ENCODE peak calls at places on chromosomes 7 and 10, in nine cellular contexts. One of them, this sample, is unnamed.
A peak's percentile ranks its signal among the peaks of the same experiment; 100 is the strongest.

GRCh38 chr10:112732277-112732891 is 217.7 kb upstream of the TCF7L2 start:
- DNase-seq in T follicular helper cell: no peak
- DNase-seq in HL-60: no peak
- DNase-seq in CD8-positive, alpha-beta memory T cell: no peak
- DNase-seq in fibroblast of lung: peak; percentile 50
- DNase-seq in stimulated activated CD8-positive, alpha-beta memory T cell treated with anti-CD3 and anti-CD28 coated beads, Interleukin-7, amount 100 ng/mL, for 1 hour: no peak
- DNase-seq in HFFc6: peak; percentile 56
- DNase-seq in heart left ventricle: no peak
- DNase-seq in stimulated activated CD4-positive, alpha-beta T cell treated with anti-CD3 and anti-CD28 coated beads, Interleukin-2, amount 100 ng/mL, for 48 hours: no peak
- DNase-seq in this sample: no peak

GRCh38 chr10:97731346-97732051 is 5.4 kb upstream of the ZFYVE27 start:
- DNase-seq in CD8-positive, alpha-beta memory T cell: peak; percentile 32
- DNase-seq in stimulated activated CD8-positive, alpha-beta memory T cell treated with anti-CD3 and anti-CD28 coated beads, Interleukin-7, amount 100 ng/mL, for 1 hour: no peak
- DNase-seq in HL-60: peak; percentile 62
- DNase-seq in HFFc6: peak; percentile 70
- DNase-seq in stimulated activated CD4-positive, alpha-beta T cell treated with anti-CD3 and anti-CD28 coated beads, Interleukin-2, amount 100 ng/mL, for 48 hours: peak; percentile 55
- DNase-seq in T follicular helper cell: peak; percentile 50
- DNase-seq in heart left ventricle: no peak
- DNase-seq in fibroblast of lung: peak; percentile 58
- DNase-seq in this sample: no peak

GRCh38 chr7:33062023-33062781 is at the start of gene NT5C3A:
- DNase-seq in stimulated activated CD4-positive, alpha-beta T cell treated with anti-CD3 and anti-CD28 coated beads, Interleukin-2, amount 100 ng/mL, for 48 hours: peak; percentile 28
- DNase-seq in T follicular helper cell: peak; percentile 3
- DNase-seq in fibroblast of lung: peak; percentile 33
- DNase-seq in stimulated activated CD8-positive, alpha-beta memory T cell treated with anti-CD3 and anti-CD28 coated beads, Interleukin-7, amount 100 ng/mL, for 1 hour: no peak
- DNase-seq in heart left ventricle: peak; percentile 28
- DNase-seq in CD8-positive, alpha-beta memory T cell: no peak
- DNase-seq in HFFc6: peak; percentile 9
- DNase-seq in HL-60: peak; percentile 51
- DNase-seq in this sample: peak; percentile 13

GRCh38 chr7:76294344-76295024 is 8.0 kb upstream of the HSPB1 start:
- DNase-seq in heart left ventricle: peak; percentile 99
- DNase-seq in stimulated activated CD4-positive, alpha-beta T cell treated with anti-CD3 and anti-CD28 coated beads, Interleukin-2, amount 100 ng/mL, for 48 hours: no peak
- DNase-seq in HFFc6: peak; percentile 94
- DNase-seq in stimulated activated CD8-positive, alpha-beta memory T cell treated with anti-CD3 and anti-CD28 coated beads, Interleukin-7, amount 100 ng/mL, for 1 hour: no peak
- DNase-seq in fibroblast of lung: peak; percentile 97
- DNase-seq in T follicular helper cell: no peak
- DNase-seq in CD8-positive, alpha-beta memory T cell: no peak
- DNase-seq in HL-60: peak; percentile 61
- DNase-seq in this sample: no peak

GRCh38 chr10:971150-971542 is 17.1 kb upstream of the GTPBP4 start:
- DNase-seq in CD8-positive, alpha-beta memory T cell: no peak
- DNase-seq in stimulated activated CD8-positive, alpha-beta memory T cell treated with anti-CD3 and anti-CD28 coated beads, Interleukin-7, amount 100 ng/mL, for 1 hour: no peak
- DNase-seq in HL-60: peak; percentile 18
- DNase-seq in fibroblast of lung: no peak
- DNase-seq in stimulated activated CD4-positive, alpha-beta T cell treated with anti-CD3 and anti-CD28 coated beads, Interleukin-2, amount 100 ng/mL, for 48 hours: no peak
- DNase-seq in heart left ventricle: no peak
- DNase-seq in T follicular helper cell: no peak
- DNase-seq in HFFc6: no peak
- DNase-seq in this sample: no peak

GRCh38 chr7:70736715-70737460 is 395.1 kb upstream of the GALNT17 start:
- DNase-seq in HFFc6: no peak
- DNase-seq in HL-60: no peak
- DNase-seq in fibroblast of lung: peak; percentile 92
- DNase-seq in stimulated activated CD4-positive, alpha-beta T cell treated with anti-CD3 and anti-CD28 coated beads, Interleukin-2, amount 100 ng/mL, for 48 hours: no peak
- DNase-seq in T follicular helper cell: no peak
- DNase-seq in stimulated activated CD8-positive, alpha-beta memory T cell treated with anti-CD3 and anti-CD28 coated beads, Interleukin-7, amount 100 ng/mL, for 1 hour: no peak
- DNase-seq in heart left ventricle: no peak
- DNase-seq in CD8-positive, alpha-beta memory T cell: no peak
- DNase-seq in this sample: no peak

GRCh38 chr7:2148814-2149213 is 83.9 kb downstream of the MAD1L1 start:
- DNase-seq in stimulated activated CD8-positive, alpha-beta memory T cell treated with anti-CD3 and anti-CD28 coated beads, Interleukin-7, amount 100 ng/mL, for 1 hour: no peak
- DNase-seq in HFFc6: no peak
- DNase-seq in heart left ventricle: no peak
- DNase-seq in HL-60: no peak
- DNase-seq in CD8-positive, alpha-beta memory T cell: no peak
- DNase-seq in T follicular helper cell: no peak
- DNase-seq in fibroblast of lung: no peak
- DNase-seq in stimulated activated CD4-positive, alpha-beta T cell treated with anti-CD3 and anti-CD28 coated beads, Interleukin-2, amount 100 ng/mL, for 48 hours: no peak
- DNase-seq in this sample: no peak

GRCh38 chr7:47539398-47540052 is 42.4 kb downstream of the TNS3 start:
- DNase-seq in heart left ventricle: no peak
- DNase-seq in stimulated activated CD4-positive, alpha-beta T cell treated with anti-CD3 and anti-CD28 coated beads, Interleukin-2, amount 100 ng/mL, for 48 hours: no peak
- DNase-seq in HL-60: no peak
- DNase-seq in HFFc6: peak; percentile 17
- DNase-seq in CD8-positive, alpha-beta memory T cell: no peak
- DNase-seq in fibroblast of lung: peak; percentile 84
- DNase-seq in stimulated activated CD8-positive, alpha-beta memory T cell treated with anti-CD3 and anti-CD28 coated beads, Interleukin-7, amount 100 ng/mL, for 1 hour: no peak
- DNase-seq in T follicular helper cell: no peak
- DNase-seq in this sample: no peak

GRCh38 chr10:21976739-21977138 is 26.8 kb downstream of the DNAJC1 start:
- DNase-seq in heart left ventricle: no peak
- DNase-seq in stimulated activated CD8-positive, alpha-beta memory T cell treated with anti-CD3 and anti-CD28 coated beads, Interleukin-7, amount 100 ng/mL, for 1 hour: no peak
- DNase-seq in T follicular helper cell: no peak
- DNase-seq in HL-60: no peak
- DNase-seq in HFFc6: no peak
- DNase-seq in CD8-positive, alpha-beta memory T cell: no peak
- DNase-seq in stimulated activated CD4-positive, alpha-beta T cell treated with anti-CD3 and anti-CD28 coated beads, Interleukin-2, amount 100 ng/mL, for 48 hours: no peak
- DNase-seq in fibroblast of lung: peak; percentile 36
- DNase-seq in this sample: no peak

GRCh38 chr7:75054744-75055527 is 18.7 kb downstream of the RCC1L start:
- DNase-seq in HFFc6: peak; percentile 77
- DNase-seq in CD8-positive, alpha-beta memory T cell: no peak
- DNase-seq in HL-60: no peak
- DNase-seq in stimulated activated CD4-positive, alpha-beta T cell treated with anti-CD3 and anti-CD28 coated beads, Interleukin-2, amount 100 ng/mL, for 48 hours: no peak
- DNase-seq in heart left ventricle: peak; percentile 83
- DNase-seq in T follicular helper cell: no peak
- DNase-seq in stimulated activated CD8-positive, alpha-beta memory T cell treated with anti-CD3 and anti-CD28 coated beads, Interleukin-7, amount 100 ng/mL, for 1 hour: no peak
- DNase-seq in fibroblast of lung: peak; percentile 99
- DNase-seq in this sample: no peak

GRCh38 chr7:34849163-34849960 is 187.9 kb downstream of the DPY19L1 start:
- DNase-seq in CD8-positive, alpha-beta memory T cell: no peak
- DNase-seq in T follicular helper cell: no peak
- DNase-seq in HL-60: no peak
- DNase-seq in HFFc6: no peak
- DNase-seq in stimulated activated CD8-positive, alpha-beta memory T cell treated with anti-CD3 and anti-CD28 coated beads, Interleukin-7, amount 100 ng/mL, for 1 hour: no peak
- DNase-seq in fibroblast of lung: peak; percentile 37
- DNase-seq in stimulated activated CD4-positive, alpha-beta T cell treated with anti-CD3 and anti-CD28 coated beads, Interleukin-2, amount 100 ng/mL, for 48 hours: no peak
- DNase-seq in heart left ventricle: no peak
- DNase-seq in this sample: no peak

GRCh38 chr7:98935811-98936210 is 57.5 kb downstream of the TRRAP start:
- DNase-seq in fibroblast of lung: peak; percentile 25
- DNase-seq in stimulated activated CD8-positive, alpha-beta memory T cell treated with anti-CD3 and anti-CD28 coated beads, Interleukin-7, amount 100 ng/mL, for 1 hour: no peak
- DNase-seq in stimulated activated CD4-positive, alpha-beta T cell treated with anti-CD3 and anti-CD28 coated beads, Interleukin-2, amount 100 ng/mL, for 48 hours: no peak
- DNase-seq in HFFc6: peak; percentile 43
- DNase-seq in T follicular helper cell: no peak
- DNase-seq in HL-60: no peak
- DNase-seq in CD8-positive, alpha-beta memory T cell: no peak
- DNase-seq in heart left ventricle: no peak
- DNase-seq in this sample: no peak

GRCh38 chr7:3201937-3202715 is 98.9 kb upstream of the SDK1 start:
- DNase-seq in HFFc6: no peak
- DNase-seq in HL-60: no peak
- DNase-seq in fibroblast of lung: no peak
- DNase-seq in T follicular helper cell: no peak
- DNase-seq in stimulated activated CD4-positive, alpha-beta T cell treated with anti-CD3 and anti-CD28 coated beads, Interleukin-2, amount 100 ng/mL, for 48 hours: no peak
- DNase-seq in stimulated activated CD8-positive, alpha-beta memory T cell treated with anti-CD3 and anti-CD28 coated beads, Interleukin-7, amount 100 ng/mL, for 1 hour: no peak
- DNase-seq in CD8-positive, alpha-beta memory T cell: no peak
- DNase-seq in heart left ventricle: no peak
- DNase-seq in this sample: no peak

GRCh38 chr7:10022957-10023356 is 950.7 kb upstream of the PHF14 start:
- DNase-seq in stimulated activated CD8-positive, alpha-beta memory T cell treated with anti-CD3 and anti-CD28 coated beads, Interleukin-7, amount 100 ng/mL, for 1 hour: no peak
- DNase-seq in stimulated activated CD4-positive, alpha-beta T cell treated with anti-CD3 and anti-CD28 coated beads, Interleukin-2, amount 100 ng/mL, for 48 hours: no peak
- DNase-seq in heart left ventricle: no peak
- DNase-seq in HFFc6: no peak
- DNase-seq in T follicular helper cell: no peak
- DNase-seq in fibroblast of lung: peak; percentile 11
- DNase-seq in HL-60: no peak
- DNase-seq in CD8-positive, alpha-beta memory T cell: no peak
- DNase-seq in this sample: no peak

GRCh38 chr10:75405201-75406143 is 3.9 kb upstream of the ZNF503 start:
- DNase-seq in T follicular helper cell: no peak
- DNase-seq in CD8-positive, alpha-beta memory T cell: no peak
- DNase-seq in stimulated activated CD4-positive, alpha-beta T cell treated with anti-CD3 and anti-CD28 coated beads, Interleukin-2, amount 100 ng/mL, for 48 hours: no peak
- DNase-seq in HFFc6: no peak
- DNase-seq in fibroblast of lung: peak; percentile 63
- DNase-seq in heart left ventricle: no peak
- DNase-seq in stimulated activated CD8-positive, alpha-beta memory T cell treated with anti-CD3 and anti-CD28 coated beads, Interleukin-7, amount 100 ng/mL, for 1 hour: no peak
- DNase-seq in HL-60: no peak
- DNase-seq in this sample: no peak

GRCh38 chr7:128954830-128955797 is 17.4 kb downstream of the IRF5 start:
- DNase-seq in HL-60: no peak
- DNase-seq in T follicular helper cell: no peak
- DNase-seq in CD8-positive, alpha-beta memory T cell: no peak
- DNase-seq in HFFc6: peak; percentile 62
- DNase-seq in fibroblast of lung: peak; percentile 83
- DNase-seq in stimulated activated CD4-positive, alpha-beta T cell treated with anti-CD3 and anti-CD28 coated beads, Interleukin-2, amount 100 ng/mL, for 48 hours: no peak
- DNase-seq in stimulated activated CD8-positive, alpha-beta memory T cell treated with anti-CD3 and anti-CD28 coated beads, Interleukin-7, amount 100 ng/mL, for 1 hour: no peak
- DNase-seq in heart left ventricle: no peak
- DNase-seq in this sample: no peak

GRCh38 chr10:89923661-89924060 is 222.3 kb downstream of the KIF20B start:
- DNase-seq in CD8-positive, alpha-beta memory T cell: no peak
- DNase-seq in stimulated activated CD8-positive, alpha-beta memory T cell treated with anti-CD3 and anti-CD28 coated beads, Interleukin-7, amount 100 ng/mL, for 1 hour: no peak
- DNase-seq in stimulated activated CD4-positive, alpha-beta T cell treated with anti-CD3 and anti-CD28 coated beads, Interleukin-2, amount 100 ng/mL, for 48 hours: no peak
- DNase-seq in fibroblast of lung: no peak
- DNase-seq in T follicular helper cell: no peak
- DNase-seq in HL-60: no peak
- DNase-seq in heart left ventricle: no peak
- DNase-seq in HFFc6: no peak
- DNase-seq in this sample: no peak

GRCh38 chr7:50534690-50535290 is 30.4 kb downstream of the DDC start:
- DNase-seq in stimulated activated CD8-positive, alpha-beta memory T cell treated with anti-CD3 and anti-CD28 coated beads, Interleukin-7, amount 100 ng/mL, for 1 hour: no peak
- DNase-seq in stimulated activated CD4-positive, alpha-beta T cell treated with anti-CD3 and anti-CD28 coated beads, Interleukin-2, amount 100 ng/mL, for 48 hours: no peak
- DNase-seq in T follicular helper cell: no peak
- DNase-seq in HFFc6: peak; percentile 99
- DNase-seq in CD8-positive, alpha-beta memory T cell: no peak
- DNase-seq in HL-60: peak; percentile 41
- DNase-seq in heart left ventricle: no peak
- DNase-seq in fibroblast of lung: peak; percentile 99
- DNase-seq in this sample: no peak

GRCh38 chr10:96138102-96138501 is 8.0 kb downstream of the ZNF518A start:
- DNase-seq in T follicular helper cell: no peak
- DNase-seq in fibroblast of lung: no peak
- DNase-seq in stimulated activated CD4-positive, alpha-beta T cell treated with anti-CD3 and anti-CD28 coated beads, Interleukin-2, amount 100 ng/mL, for 48 hours: no peak
- DNase-seq in CD8-positive, alpha-beta memory T cell: no peak
- DNase-seq in heart left ventricle: no peak
- DNase-seq in stimulated activated CD8-positive, alpha-beta memory T cell treated with anti-CD3 and anti-CD28 coated beads, Interleukin-7, amount 100 ng/mL, for 1 hour: no peak
- DNase-seq in HFFc6: no peak
- DNase-seq in HL-60: no peak
- DNase-seq in this sample: no peak

GRCh38 chr7:30931161-30931926 is 19.7 kb downstream of the AQP1 start:
- DNase-seq in HL-60: no peak
- DNase-seq in fibroblast of lung: peak; percentile 44
- DNase-seq in stimulated activated CD4-positive, alpha-beta T cell treated with anti-CD3 and anti-CD28 coated beads, Interleukin-2, amount 100 ng/mL, for 48 hours: no peak
- DNase-seq in HFFc6: no peak
- DNase-seq in heart left ventricle: peak; percentile 47
- DNase-seq in CD8-positive, alpha-beta memory T cell: no peak
- DNase-seq in T follicular helper cell: no peak
- DNase-seq in stimulated activated CD8-positive, alpha-beta memory T cell treated with anti-CD3 and anti-CD28 coated beads, Interleukin-7, amount 100 ng/mL, for 1 hour: no peak
- DNase-seq in this sample: no peak

GRCh38 chr7:76165106-76165972 is 36.4 kb upstream of the SRRM3 start:
- DNase-seq in heart left ventricle: peak; percentile 14
- DNase-seq in HL-60: no peak
- DNase-seq in stimulated activated CD4-positive, alpha-beta T cell treated with anti-CD3 and anti-CD28 coated beads, Interleukin-2, amount 100 ng/mL, for 48 hours: no peak
- DNase-seq in stimulated activated CD8-positive, alpha-beta memory T cell treated with anti-CD3 and anti-CD28 coated beads, Interleukin-7, amount 100 ng/mL, for 1 hour: no peak
- DNase-seq in fibroblast of lung: no peak
- DNase-seq in CD8-positive, alpha-beta memory T cell: no peak
- DNase-seq in HFFc6: no peak
- DNase-seq in T follicular helper cell: no peak
- DNase-seq in this sample: no peak

GRCh38 chr10:44552716-44553115 is 167.8 kb upstream of the CXCL12 start:
- DNase-seq in stimulated activated CD4-positive, alpha-beta T cell treated with anti-CD3 and anti-CD28 coated beads, Interleukin-2, amount 100 ng/mL, for 48 hours: no peak
- DNase-seq in stimulated activated CD8-positive, alpha-beta memory T cell treated with anti-CD3 and anti-CD28 coated beads, Interleukin-7, amount 100 ng/mL, for 1 hour: no peak
- DNase-seq in heart left ventricle: no peak
- DNase-seq in fibroblast of lung: no peak
- DNase-seq in CD8-positive, alpha-beta memory T cell: no peak
- DNase-seq in HFFc6: no peak
- DNase-seq in T follicular helper cell: no peak
- DNase-seq in HL-60: no peak
- DNase-seq in this sample: no peak

GRCh38 chr7:90560730-90561129 is 35.4 kb upstream of the CDK14 start:
- DNase-seq in T follicular helper cell: no peak
- DNase-seq in HFFc6: no peak
- DNase-seq in stimulated activated CD4-positive, alpha-beta T cell treated with anti-CD3 and anti-CD28 coated beads, Interleukin-2, amount 100 ng/mL, for 48 hours: no peak
- DNase-seq in stimulated activated CD8-positive, alpha-beta memory T cell treated with anti-CD3 and anti-CD28 coated beads, Interleukin-7, amount 100 ng/mL, for 1 hour: no peak
- DNase-seq in CD8-positive, alpha-beta memory T cell: no peak
- DNase-seq in heart left ventricle: no peak
- DNase-seq in HL-60: no peak
- DNase-seq in fibroblast of lung: peak; percentile 66
- DNase-seq in this sample: no peak

This sample was measured in T-cell.